ENCODE peak calls at places on chromosomes 3 and 15, in six cellular contexts. P is cerebellar cortex, S is T-helper 2 cell, M is foreskin fibroblast, K is choroid plexus epithelial cell, A is fibroblast of the aortic adventitia. Q is an unnamed sample.

GRCh38 chr3:129525341-129525968 is 3.0 kb upstream of the RHO start:
- DNase-seq in P (no peak), S (no peak), M (peak), K (peak), A (peak), Q (peak)

GRCh38 chr3:108093616-108094015 is 2.8 kb upstream of the CD47 start:
- DNase-seq in P (no peak), S (peak), M (no peak), K (no peak), A (no peak), Q (no peak)

GRCh38 chr3:194637541-194638400 is 4.6 kb upstream of the TMEM44 start:
- DNase-seq in P (no peak), S (no peak), M (no peak), K (no peak), A (no peak), Q (no peak)

GRCh38 chr3:176595307-176595706 is 602.0 kb downstream of the TBL1XR1 start:
- DNase-seq in P (no peak), S (no peak), M (peak), K (peak), A (no peak), Q (peak)

GRCh38 chr15:48929611-48930170 is 34.0 kb downstream of the SHC4 start:
- DNase-seq in P (no peak), S (no peak), M (no peak), K (no peak), A (no peak), Q (no peak)

GRCh38 chr3:181700168-181701087 is 11.3 kb upstream of the SOX2 start:
- DNase-seq in P (peak), S (no peak), M (peak), K (peak), A (peak), Q (peak)

GRCh38 chr15:89206908-89207331 is 14.5 kb downstream of the RLBP1 start:
- DNase-seq in P (peak), S (peak), M (peak), K (peak), A (peak), Q (peak)

GRCh38 chr15:52233405-52233804 is 42.2 kb upstream of the GNB5 start:
- DNase-seq in P (no peak), S (no peak), M (peak), K (no peak), A (no peak), Q (no peak)

GRCh38 chr15:90006217-90007088 is 5.3 kb downstream of the ZNF710 start:
- DNase-seq in P (no peak), S (no peak), M (no peak), K (no peak), A (no peak), Q (no peak)

GRCh38 chr3:78689378-78689777 is 1078.4 kb downstream of the ROBO1 start:
- DNase-seq in P (no peak), S (no peak), M (no peak), K (no peak), A (no peak), Q (no peak)

GRCh38 chr3:61360297-61360696 is 109.0 kb upstream of the FHIT start:
- DNase-seq in P (no peak), S (no peak), M (no peak), K (peak), A (no peak), Q (no peak)

Q was measured in fibroblast of lung.